ENCODE peak calls at places on chromosomes 11 and 22, in five cellular contexts. A, K, E, F and H are unnamed samples.

GRCh38 chr11:47394322-47395224 is 13.8 kb upstream of the SLC39A13 start:
- DNase-seq in A (peak), E (no peak), F (peak), K (peak), H (peak)

GRCh38 chr22:46462726-46463371 is 74.6 kb downstream of the CELSR1 start:
- DNase-seq in A (no peak), E (no peak), K (no peak), F (no peak), H (no peak)

GRCh38 chr11:126039485-126040271 is 23.0 kb downstream of the CDON start:
- DNase-seq in F (no peak), K (no peak), E (no peak), A (no peak), H (no peak)

GRCh38 chr11:116500002-116500832 is 272.6 kb downstream of the BUD13 start:
- DNase-seq in K (no peak), F (no peak), E (no peak), A (no peak), H (peak)

GRCh38 chr11:70364745-70365535 is 33.4 kb upstream of the CTTN start:
- DNase-seq in F (no peak), E (no peak), K (no peak), A (no peak), H (no peak)

GRCh38 chr11:119148855-119149370 is at the start of gene ABCG4:
- DNase-seq in E (peak), K (peak), F (peak), A (no peak), H (no peak)

GRCh38 chr11:69320326-69320725 is 26.4 kb downstream of the MYEOV start:
- DNase-seq in F (no peak), A (no peak), K (no peak), E (no peak), H (no peak)

GRCh38 chr11:61696602-61697001 is 16.4 kb downstream of the DAGLA start:
- DNase-seq in K (no peak), F (no peak), A (no peak), E (no peak), H (no peak)

GRCh38 chr22:38981005-38981658 is 1.0 kb upstream of the APOBEC3B start:
- DNase-seq in A (no peak), K (no peak), E (no peak), F (peak), H (no peak)

GRCh38 chr11:105108247-105108646 is 31.3 kb downstream of the CARD18 start:
- DNase-seq in A (no peak), K (no peak), E (no peak), F (no peak), H (no peak)

GRCh38 chr11:121250843-121251242 is 41.7 kb upstream of the SC5D start:
- DNase-seq in E (no peak), A (no peak), F (no peak), K (no peak), H (no peak)

GRCh38 chr11:118639899-118640298 is 32.5 kb downstream of the PHLDB1 start:
- DNase-seq in F (no peak), A (no peak), E (no peak), K (no peak), H (no peak)

GRCh38 chr11:706439-706956 is 467 bp downstream of the EPS8L2 start:
- DNase-seq in A (no peak), F (no peak), E (no peak), K (peak), H (no peak)

GRCh38 chr11:114150671-114151070 is 91.2 kb downstream of the ZBTB16 start:
- DNase-seq in A (no peak), K (no peak), E (no peak), F (no peak), H (no peak)

GRCh38 chr11:132463941-132464340 is 1068.4 kb downstream of the OPCML start:
- DNase-seq in F (no peak), E (no peak), A (peak), K (no peak), H (no peak)

GRCh38 chr11:113595810-113596594 is 110.1 kb downstream of the TMPRSS5 start:
- DNase-seq in K (no peak), F (no peak), A (no peak), E (no peak), H (no peak)

GRCh38 chr22:46687045-46687444 is 51.0 kb downstream of the CERK start:
- DNase-seq in F (no peak), A (no peak), K (no peak), E (no peak), H (no peak)

GRCh38 chr11:119790476-119790875 is 61.5 kb upstream of the NECTIN1 start:
- DNase-seq in E (peak), F (no peak), K (peak), A (no peak), H (peak)

GRCh38 chr11:64339754-64340408 is at the start of gene CCDC88B:
- DNase-seq in A (peak), F (no peak), K (peak), E (no peak), H (peak)

GRCh38 chr11:93000511-93001476 is 31.3 kb downstream of the MTNR1B start:
- DNase-seq in A (no peak), K (no peak), E (no peak), F (no peak), H (no peak)

GRCh38 chr11:10125522-10126133 is 168.4 kb downstream of the SBF2 start:
- DNase-seq in F (no peak), E (no peak), K (no peak), A (no peak), H (no peak)

GRCh38 chr11:45355706-45356041 is 69.5 kb upstream of the SYT13 start:
- DNase-seq in E (no peak), K (no peak), A (no peak), F (no peak), H (no peak)
- H3K4me3 ChIP-seq in E (peak), K (peak), A (peak), F (peak), H (peak)

DNA sequence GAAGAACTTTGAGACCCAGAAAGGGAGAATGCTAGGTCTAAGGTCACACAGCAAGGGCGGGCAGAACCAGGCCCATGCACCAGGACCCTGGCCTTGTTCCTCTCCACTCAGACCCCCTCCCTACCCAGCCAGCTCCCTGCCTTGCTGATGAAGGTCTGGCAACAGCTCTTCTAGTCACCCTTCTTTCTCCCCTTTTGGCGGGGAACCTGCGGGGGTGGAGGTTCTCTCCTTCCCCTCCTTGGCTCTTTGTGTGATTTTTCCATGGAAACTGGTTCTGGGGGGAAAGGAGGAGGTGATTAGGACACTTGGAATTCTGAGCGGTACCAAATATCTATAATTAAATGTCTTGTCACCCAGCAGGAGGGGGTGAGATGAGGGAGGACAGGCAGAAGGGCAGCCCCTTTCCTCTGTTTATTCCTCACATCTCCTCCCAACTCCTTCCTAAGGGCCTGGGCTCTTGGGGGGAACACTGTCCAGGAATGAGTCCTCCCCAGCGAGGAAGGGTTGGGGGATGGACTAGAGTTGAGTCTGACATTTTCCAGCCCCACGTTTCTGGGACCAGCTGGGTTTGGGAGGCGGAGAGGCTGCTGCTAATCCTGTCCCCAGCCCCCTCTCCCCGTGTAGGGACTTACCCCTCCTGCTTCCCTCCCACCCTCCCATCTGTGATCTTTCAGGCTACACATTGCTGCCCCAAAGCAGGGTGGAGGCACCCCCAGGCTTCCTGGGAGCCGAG is 7.4 kb downstream of the ARHGEF17 start:
- DNase-seq in A (no peak), E (no peak), K (no peak), F (peak), H (no peak)
- H3K4me3 ChIP-seq in A (no peak), E (no peak), K (peak), F (no peak), H (peak)

GRCh38 chr22:45006101-45006872 is 3.5 kb downstream of the PHF21B start:
- DNase-seq in A (no peak), F (no peak), K (no peak), E (no peak), H (no peak)

GRCh38 chr22:45008853-45009751 is 703 bp downstream of the PHF21B start:
- DNase-seq in K (no peak), E (no peak), F (peak), A (no peak), H (no peak)

GRCh38 chr22:45007946-45008852 is 1.6 kb downstream of the PHF21B start:
- DNase-seq in K (no peak), E (no peak), A (peak), F (peak), H (no peak)

GRCh38 chr22:45007247-45007945 is 2.4 kb downstream of the PHF21B start:
- DNase-seq in E (peak), K (no peak), F (peak), A (peak), H (no peak)

DNA sequence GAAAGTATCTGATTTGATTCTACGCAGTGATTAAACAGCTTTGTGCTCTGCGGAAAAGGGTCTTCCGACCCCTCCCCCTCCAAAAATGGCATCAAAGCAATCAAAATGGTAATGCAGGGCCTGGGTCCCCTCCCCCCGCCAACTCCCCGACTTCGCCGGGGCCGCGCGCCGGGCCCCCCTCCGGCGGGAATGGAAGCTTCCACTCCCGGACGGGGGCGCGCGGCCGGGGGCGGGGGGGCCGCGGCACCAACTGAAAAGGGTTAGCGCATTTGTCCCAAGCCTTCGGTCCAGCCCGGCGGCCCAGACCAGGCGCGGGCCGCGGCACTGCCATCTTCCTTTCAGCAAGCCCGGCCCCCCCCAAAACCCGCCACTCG is 2.9 kb downstream of the PHF21B start:
- DNase-seq in E (peak), F (peak), A (no peak), K (no peak), H (no peak)
- H3K4me3 ChIP-seq in E (peak), F (peak), A (peak), K (peak), H (peak)

GRCh38 chr11:96905663-96906062 is 515.9 kb downstream of the JRKL start:
- DNase-seq in A (no peak), K (no peak), E (no peak), F (no peak), H (no peak)

GRCh38 chr11:96906521-96906920 is 516.7 kb downstream of the JRKL start:
- DNase-seq in K (no peak), E (no peak), A (no peak), F (no peak), H (no peak)

GRCh38 chr11:96899971-96900370 is 510.2 kb downstream of the JRKL start:
- DNase-seq in A (no peak), K (no peak), F (no peak), E (no peak), H (no peak)

GRCh38 chr11:96905084-96905641 is 515.4 kb downstream of the JRKL start:
- DNase-seq in E (no peak), K (no peak), A (no peak), F (no peak), H (no peak)
- H3K4me3 ChIP-seq in E (no peak), K (no peak), A (no peak), F (no peak), H (no peak)

DNA sequence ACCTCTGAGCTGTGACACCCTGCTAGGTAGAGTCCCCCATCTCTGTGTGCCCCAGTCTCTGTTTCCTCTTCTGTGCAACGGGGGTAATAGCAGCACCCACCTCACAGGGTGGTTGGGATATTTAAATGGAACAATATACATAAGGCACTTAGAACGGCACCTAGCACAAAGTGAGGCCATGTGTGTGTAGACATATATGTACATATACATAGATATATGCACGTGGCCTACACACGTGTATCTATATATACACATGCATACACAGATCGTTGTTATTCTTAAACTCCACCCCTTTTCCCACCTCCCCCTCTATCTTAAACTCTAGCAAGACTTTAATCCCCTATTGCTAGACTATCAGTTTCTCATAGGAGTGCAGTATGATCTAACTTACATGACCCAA is 2.4 kb downstream of the WNT11 start:
- DNase-seq in F (no peak), E (no peak), A (no peak), K (no peak), H (no peak)
- H3K4me3 ChIP-seq in F (no peak), E (no peak), A (no peak), K (no peak), H (no peak)

GRCh38 chr22:31161386-31161785 is 1.4 kb downstream of the RNF185 start:
- DNase-seq in K (no peak), A (no peak), E (no peak), F (no peak), H (no peak)
- H3K4me3 ChIP-seq in K (peak), A (peak), E (peak), F (peak), H (peak)